ENCODE peak calls at places on chromosomes 7 and 10, in five cellular contexts. Y is HCT116, J is psoas muscle, N is A549, R is AG09309. I is an unnamed sample.

GRCh38 chr7:20598479-20599419 is 16.7 kb upstream of the ABCB5 start:
- DNase-seq in Y (peak; percentile 48), J (no peak), N (peak; percentile 33), R (peak; percentile 42), I (peak; percentile 74)

GRCh38 chr7:102284399-102284798 is 2.3 kb upstream of the SH2B2 start:
- DNase-seq in Y (no peak), J (no peak), N (no peak), R (no peak), I (no peak)

GRCh38 chr10:71921319-71922027 is 42.7 kb upstream of the CHST3 start:
- DNase-seq in Y (no peak), J (peak; percentile 77), N (no peak), R (no peak), I (no peak)

GRCh38 chr10:7412482-7413251 is 1.8 kb upstream of the SFMBT2 start:
- DNase-seq in Y (no peak), J (peak; percentile 62), N (no peak), R (no peak), I (no peak)

GRCh38 chr7:3897430-3898385 is 596.7 kb downstream of the SDK1 start:
- DNase-seq in Y (peak; percentile 29), J (no peak), N (peak; percentile 36), R (no peak), I (peak; percentile 66)

GRCh38 chr10:6674282-6674681 is 94.2 kb upstream of the PRKCQ start:
- DNase-seq in Y (no peak), J (no peak), N (no peak), R (no peak), I (no peak)

GRCh38 chr10:126977216-126977615 is 72.0 kb downstream of the DOCK1 start:
- DNase-seq in Y (no peak), J (no peak), N (no peak), R (no peak), I (no peak)

GRCh38 chr10:35212856-35213255 is 86.2 kb downstream of the CREM start:
- DNase-seq in Y (no peak), J (no peak), N (no peak), R (no peak), I (peak; percentile 76)

GRCh38 chr7:57354195-57354594 is 95.8 kb upstream of the ZNF716 start:
- DNase-seq in Y (no peak), J (no peak), N (no peak), R (no peak), I (no peak)

GRCh38 chr10:132904169-132904813 is 38.1 kb downstream of the CFAP46 start:
- DNase-seq in Y (peak; percentile 29), J (no peak), N (peak; percentile 76), R (no peak), I (peak; percentile 14)

GRCh38 chr10:49500420-49500819 is 38.5 kb downstream of the ERCC6 start:
- DNase-seq in Y (no peak), J (no peak), N (no peak), R (no peak), I (no peak)

GRCh38 chr7:131027287-131027773 is 293.3 kb upstream of the KLF14 start:
- DNase-seq in Y (no peak), J (peak; percentile 62), N (no peak), R (peak; percentile 89), I (no peak)

GRCh38 chr7:101104193-101104713 is 19.0 kb downstream of the TRIM56 start:
- DNase-seq in Y (no peak), J (no peak), N (no peak), R (no peak), I (no peak)

GRCh38 chr10:43752682-43753081 is 104.0 kb upstream of the ZNF32 start:
- DNase-seq in Y (no peak), J (no peak), N (no peak), R (no peak), I (no peak)

GRCh38 chr10:64379898-64380297 is 858.7 kb downstream of the REEP3 start:
- DNase-seq in Y (peak; percentile 12), J (no peak), N (no peak), R (no peak), I (no peak)

GRCh38 chr10:4088354-4089066 is 303.5 kb upstream of the KLF6 start:
- DNase-seq in Y (no peak), J (no peak), N (no peak), R (no peak), I (no peak)

GRCh38 chr10:5508786-5509185 is 9.4 kb upstream of the CALML5 start:
- DNase-seq in Y (no peak), J (no peak), N (no peak), R (no peak), I (no peak)

GRCh38 chr7:116674508-116675173 is 2.6 kb downstream of the MET start:
- DNase-seq in Y (no peak), J (no peak), N (peak; percentile 36), R (no peak), I (peak; percentile 55)

GRCh38 chr7:101542527-101543241 is 86.4 kb downstream of the MYL10 start:
- DNase-seq in Y (peak; percentile 33), J (peak; percentile 53), N (peak; percentile 54), R (no peak), I (peak; percentile 30)

GRCh38 chr7:105838273-105839141 is 37.9 kb downstream of the ATXN7L1 start:
- DNase-seq in Y (no peak), J (no peak), N (no peak), R (no peak), I (peak; percentile 62)

GRCh38 chr7:107045195-107045960 is 873 bp downstream of the PRKAR2B start:
- DNase-seq in Y (no peak), J (no peak), N (no peak), R (no peak), I (no peak)

GRCh38 chr7:110372685-110373084 is 718.2 kb upstream of the LRRN3 start:
- DNase-seq in Y (no peak), J (no peak), N (no peak), R (no peak), I (no peak)

GRCh38 chr10:10869592-10869991 is 148.1 kb upstream of the CELF2 start:
- DNase-seq in Y (no peak), J (no peak), N (no peak), R (no peak), I (peak; percentile 44)

GRCh38 chr10:128206676-128207075 is 80.5 kb upstream of the MKI67 start:
- DNase-seq in Y (no peak), J (no peak), N (no peak), R (no peak), I (no peak)

GRCh38 chr10:128209862-128210214 is 83.6 kb upstream of the MKI67 start:
- DNase-seq in Y (no peak), J (no peak), N (no peak), R (no peak), I (no peak)

GRCh38 chr10:128211953-128212727 is 85.9 kb upstream of the MKI67 start:
- DNase-seq in Y (peak; percentile 75), J (peak; percentile 80), N (peak; percentile 94), R (no peak), I (peak; percentile 37)

GRCh38 chr10:128211064-128211504 is 84.9 kb upstream of the MKI67 start:
- DNase-seq in Y (no peak), J (no peak), N (no peak), R (no peak), I (no peak)

DNA sequence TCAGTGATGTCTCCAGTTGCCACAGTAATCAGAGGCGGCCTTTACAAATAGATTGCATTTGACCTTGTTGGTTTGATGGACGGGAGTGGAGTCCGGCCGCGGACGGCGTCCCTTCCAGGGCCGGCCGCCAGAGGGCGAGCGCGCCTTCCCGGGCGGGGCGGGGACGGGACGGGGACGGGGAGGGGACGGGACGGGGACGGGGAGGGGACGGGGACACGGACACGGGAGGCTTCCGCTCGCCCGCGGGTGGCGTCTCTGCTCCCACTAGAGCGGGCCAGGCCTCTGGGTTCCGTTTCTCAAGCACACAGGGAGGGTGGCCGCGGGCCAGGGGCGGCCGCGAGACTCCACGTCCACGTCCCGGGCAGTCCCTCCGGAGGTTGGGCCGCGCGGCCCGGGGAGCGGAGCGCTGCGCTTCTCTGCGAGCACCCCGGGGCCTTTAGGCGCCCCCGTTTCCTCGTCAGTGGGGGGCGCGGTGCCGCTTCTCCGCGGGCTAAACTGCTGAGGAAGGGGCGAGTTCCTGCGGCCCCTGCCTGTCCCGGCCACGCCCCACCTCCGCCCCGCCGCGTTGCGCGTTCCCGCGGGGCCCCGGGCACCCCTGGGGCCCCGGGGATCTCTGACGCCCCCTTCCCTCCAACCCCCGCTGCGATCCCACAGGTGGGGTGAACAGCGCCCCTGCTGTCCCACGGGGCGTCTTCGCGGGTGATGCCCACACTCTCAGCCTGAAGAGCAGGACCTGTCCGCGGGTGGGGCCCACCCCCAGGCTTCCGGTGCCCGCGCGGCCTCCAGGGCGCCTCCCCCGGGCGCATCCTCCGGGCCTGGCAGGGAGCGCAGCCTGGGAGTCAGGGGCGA is 84.2 kb upstream of the MKI67 start:
- DNase-seq in Y (peak; percentile 32), J (peak; percentile 66), N (peak; percentile 87), R (no peak), I (peak; percentile 10)
- TF ChIP-seq CTCF in Y (peak; percentile 75), J (peak; percentile 57), N (peak; percentile 56), R (peak; percentile 52), I (peak; percentile 66)

DNA sequence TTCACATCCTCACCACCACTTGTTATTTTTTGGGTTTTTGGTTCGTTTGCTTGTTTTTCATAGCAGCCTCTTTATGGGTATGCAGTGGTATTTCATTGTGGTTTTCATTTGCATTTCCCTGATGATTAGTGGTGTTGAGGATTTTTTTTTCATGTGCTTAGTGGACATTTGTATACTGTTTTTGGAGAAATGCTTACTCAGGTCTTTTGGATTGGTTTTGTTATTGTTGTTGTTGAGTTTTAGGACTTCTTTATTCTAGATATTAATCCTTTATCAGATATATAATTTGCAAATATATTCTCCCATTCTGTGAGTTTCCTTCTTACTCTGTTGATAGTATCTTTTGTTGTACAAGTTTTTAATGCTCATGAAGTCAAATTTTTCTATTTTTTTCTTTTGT is 42.8 kb downstream of the GAD2 start:
- DNase-seq in Y (no peak), J (no peak), N (no peak), R (no peak), I (no peak)
- TF ChIP-seq CTCF in Y (no peak), J (no peak), N (no peak), R (no peak), I (no peak)

GRCh38 chr7:40922316-40922670 is 780.6 kb downstream of the INHBA start:
- DNase-seq in Y (no peak), J (no peak), N (no peak), R (peak; percentile 78), I (peak; percentile 31)

GRCh38 chr7:40921589-40922315 is 781.1 kb downstream of the INHBA start:
- DNase-seq in Y (no peak), J (no peak), N (no peak), R (no peak), I (no peak)

GRCh38 chr7:40916811-40917210 is 782.0 kb downstream of the SUGCT start:
- DNase-seq in Y (no peak), J (no peak), N (no peak), R (no peak), I (no peak)

GRCh38 chr7:40915061-40915460 is 780.3 kb downstream of the SUGCT start:
- DNase-seq in Y (no peak), J (no peak), N (no peak), R (no peak), I (no peak)

DNA sequence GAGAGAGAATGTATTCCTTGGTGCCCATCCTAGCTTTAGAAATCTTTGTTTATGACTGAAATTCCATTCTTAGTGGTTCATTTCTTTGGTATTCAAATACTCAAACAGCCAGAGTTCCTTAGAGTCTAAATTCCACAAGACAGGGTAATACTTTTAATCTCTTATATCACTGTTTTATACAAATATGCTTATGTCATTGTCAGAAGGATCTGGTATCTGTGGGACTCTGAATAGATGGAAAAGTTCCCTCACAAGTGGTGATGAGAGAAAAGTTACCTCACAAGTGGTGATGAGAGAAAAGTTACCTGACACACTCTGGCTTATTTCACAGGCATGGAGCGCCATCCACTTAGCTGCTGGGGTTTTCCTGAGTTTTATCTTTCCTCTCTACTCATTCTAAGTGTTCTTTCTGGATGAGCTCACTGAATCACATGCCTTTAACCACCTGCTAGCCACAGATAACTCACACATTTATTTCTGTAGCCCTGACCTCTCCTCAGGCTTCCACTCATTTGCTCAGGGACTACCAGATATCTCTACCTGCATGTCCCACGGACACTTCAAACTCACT is 784.0 kb downstream of the SUGCT start:
- DNase-seq in Y (no peak), J (no peak), N (no peak), R (peak; percentile 76), I (peak; percentile 79)
- TF ChIP-seq CTCF in Y (no peak), J (no peak), N (no peak), R (no peak), I (no peak)

GRCh38 chr7:47908726-47909125 is 39.5 kb downstream of the PKD1L1 start:
- DNase-seq in Y (no peak), J (no peak), N (no peak), R (no peak), I (no peak)
- TF ChIP-seq CTCF in Y (no peak), J (no peak), N (no peak), R (no peak), I (no peak)